ENCODE peak calls at places on chromosomes 13 and 19, in nine cellular contexts. F is breast epithelium, A is stomach, J is GM13977, X is fibroblast of mammary gland, S is progenitor cell of endocrine pancreas, Y is kidney, T is Calu3, D is tibial artery. M is an unnamed sample.

GRCh38 chr19:640156-640548 is 473 bp downstream of the FGF22 start:
- DNase-seq in F (no peak), T (no peak), S (no peak), J (no peak), D (no peak), Y (no peak), X (no peak), A (no peak), M (no peak)

GRCh38 chr19:13206581-13206980 is 56.4 kb downstream of the IER2 start:
- DNase-seq in F (no peak), D (no peak), S (no peak), X (no peak), Y (no peak), T (no peak), J (peak), A (no peak), M (no peak)

GRCh38 chr13:40595693-40596092 is 70.7 kb downstream of the FOXO1 start:
- DNase-seq in J (no peak), D (no peak), Y (no peak), S (no peak), X (peak), F (no peak), T (no peak), A (no peak), M (no peak)

GRCh38 chr13:29849071-29849541 is 1.3 kb downstream of the UBL3 start:
- DNase-seq in T (no peak), D (no peak), F (no peak), A (no peak), J (peak), X (peak), S (no peak), Y (no peak), M (no peak)

GRCh38 chr13:36395280-36395679 is 37.0 kb upstream of the CCNA1 start:
- DNase-seq in X (peak), D (no peak), J (no peak), T (no peak), F (no peak), Y (no peak), A (no peak), S (no peak), M (no peak)

GRCh38 chr19:12689581-12690216 is 1.9 kb downstream of the GNG14 start:
- DNase-seq in A (no peak), Y (no peak), J (no peak), S (no peak), T (no peak), D (peak), F (no peak), X (no peak), M (no peak)

GRCh38 chr13:102041544-102041943 is 360.3 kb downstream of the FGF14 start:
- DNase-seq in Y (no peak), T (no peak), F (no peak), S (no peak), D (no peak), X (no peak), A (no peak), J (no peak), M (no peak)

GRCh38 chr19:2743099-2743498 is 3.3 kb upstream of the SLC39A3 start:
- DNase-seq in T (no peak), S (no peak), D (no peak), X (no peak), Y (no peak), A (no peak), F (no peak), J (no peak), M (no peak)

GRCh38 chr19:17026041-17026658 is 460 bp downstream of the CPAMD8 start:
- DNase-seq in X (no peak), S (peak), D (no peak), J (no peak), Y (peak), A (no peak), F (no peak), T (no peak), M (no peak)

GRCh38 chr19:47098608-47099007 is 15.0 kb downstream of the ZC3H4 start:
- DNase-seq in D (no peak), T (no peak), X (no peak), S (no peak), Y (no peak), A (no peak), J (no peak), F (no peak), M (no peak)

GRCh38 chr19:58279042-58279924 is 528 bp downstream of the ZNF8 start:
- DNase-seq in J (peak), A (peak), F (peak), D (peak), T (peak), Y (peak), X (peak), S (peak), M (peak)

GRCh38 chr19:13401388-13401787 is 104.9 kb downstream of the CACNA1A start:
- DNase-seq in X (peak), T (peak), Y (no peak), D (no peak), J (no peak), S (no peak), A (no peak), F (no peak), M (no peak)

GRCh38 chr19:38949580-38950367 is 19.0 kb downstream of the MRPS12 start:
- DNase-seq in X (peak), S (peak), Y (peak), T (peak), A (peak), D (peak), J (peak), F (peak), M (peak)

GRCh38 chr19:9934132-9934950 is 2.0 kb downstream of the OLFM2 start:
- DNase-seq in D (peak), J (peak), Y (peak), S (peak), T (peak), A (peak), X (peak), F (no peak), M (peak)
- TF ChIP-seq CTCF in D (peak), J (peak), Y (peak), S (peak), T (peak), A (peak), X (peak), F (peak), M (peak)

GRCh38 chr13:88436974-88437373 is 765.8 kb downstream of the SLITRK5 start:
- DNase-seq in F (no peak), A (no peak), J (no peak), Y (no peak), X (no peak), D (no peak), S (no peak), T (no peak), M (no peak)
- TF ChIP-seq CTCF in F (no peak), A (no peak), J (no peak), Y (no peak), X (no peak), D (no peak), S (no peak), T (no peak), M (no peak)

GRCh38 chr19:4929186-4929585 is 19.9 kb downstream of the UHRF1 start:
- DNase-seq in S (no peak), T (no peak), J (no peak), Y (no peak), F (no peak), X (peak), A (no peak), D (no peak), M (no peak)

GRCh38 chr19:4930664-4931063 is 21.4 kb downstream of the UHRF1 start:
- DNase-seq in Y (no peak), T (no peak), A (no peak), S (no peak), X (peak), J (no peak), D (no peak), F (no peak), M (no peak)

GRCh38 chr19:4935449-4935848 is 26.1 kb downstream of the UHRF1 start:
- DNase-seq in F (no peak), Y (no peak), J (no peak), S (no peak), X (no peak), T (no peak), D (no peak), A (no peak), M (no peak)

GRCh38 chr19:4933528-4933927 is 24.2 kb downstream of the UHRF1 start:
- DNase-seq in F (peak), T (no peak), D (no peak), J (no peak), A (peak), S (no peak), Y (no peak), X (peak), M (no peak)

GRCh38 chr19:4932711-4933110 is 23.4 kb downstream of the UHRF1 start:
- DNase-seq in J (no peak), X (no peak), F (no peak), T (no peak), S (no peak), A (no peak), Y (no peak), D (no peak), M (no peak)
- TF ChIP-seq CTCF in J (no peak), X (no peak), F (no peak), T (no peak), S (no peak), A (no peak), Y (no peak), D (no peak), M (no peak)

GRCh38 chr19:54026656-54027055 is 35.2 kb downstream of the CACNG6 start:
- DNase-seq in J (no peak), Y (no peak), D (no peak), T (no peak), F (no peak), A (no peak), S (no peak), X (no peak), M (no peak)

GRCh38 chr19:54035215-54036178 is 28.2 kb downstream of the VSTM1 start:
- DNase-seq in T (no peak), S (no peak), A (no peak), D (no peak), J (peak), F (no peak), X (peak), Y (no peak), M (no peak)

GRCh38 chr19:54029930-54030490 is 33.7 kb downstream of the VSTM1 start:
- DNase-seq in S (peak), J (peak), T (peak), D (no peak), X (peak), Y (no peak), A (peak), F (no peak), M (peak)

GRCh38 chr19:54030895-54031586 is 32.7 kb downstream of the VSTM1 start:
- DNase-seq in X (peak), T (peak), F (no peak), S (no peak), D (no peak), J (peak), A (no peak), Y (no peak), M (no peak)
- TF ChIP-seq CTCF in X (peak), T (peak), F (peak), S (peak), D (no peak), J (peak), A (no peak), Y (no peak), M (peak)

GRCh38 chr13:75797719-75798118 is 161.6 kb downstream of the LMO7 start:
- DNase-seq in S (no peak), F (no peak), A (no peak), Y (no peak), T (no peak), J (no peak), D (no peak), X (no peak), M (no peak)
- TF ChIP-seq CTCF in S (no peak), F (no peak), A (no peak), Y (no peak), T (no peak), J (no peak), D (no peak), X (no peak), M (no peak)

M was measured in neural crest cell.